ENCODE peak calls at places on chromosomes 5 and 9, in nine cellular contexts. One of them, this sample, is unnamed.

GRCh38 chr5:13976867-13977479 is 32.5 kb upstream of the DNAH5 start:
- DNase-seq in breast epithelium: no peak
- DNase-seq in psoas muscle: no peak
- DNase-seq in CD8-positive, alpha-beta memory T cell: no peak
- DNase-seq in stomach: no peak
- DNase-seq in cardiac muscle cell: peak; percentile 74
- DNase-seq in heart left ventricle: no peak
- DNase-seq in upper lobe of left lung: no peak
- DNase-seq in astrocyte of the spinal cord: peak; percentile 53
- DNase-seq in this sample: no peak

GRCh38 chr9:35295369-35296036 is 133.7 kb downstream of the UNC13B start:
- DNase-seq in breast epithelium: no peak
- DNase-seq in psoas muscle: no peak
- DNase-seq in CD8-positive, alpha-beta memory T cell: no peak
- DNase-seq in stomach: no peak
- DNase-seq in cardiac muscle cell: no peak
- DNase-seq in heart left ventricle: no peak
- DNase-seq in upper lobe of left lung: no peak
- DNase-seq in astrocyte of the spinal cord: no peak
- DNase-seq in this sample: no peak

GRCh38 chr5:174581483-174581882 is 142.9 kb upstream of the MSX2 start:
- DNase-seq in breast epithelium: no peak
- DNase-seq in psoas muscle: peak; percentile 18
- DNase-seq in CD8-positive, alpha-beta memory T cell: no peak
- DNase-seq in stomach: peak; percentile 33
- DNase-seq in cardiac muscle cell: peak; percentile 81
- DNase-seq in heart left ventricle: no peak
- DNase-seq in upper lobe of left lung: no peak
- DNase-seq in astrocyte of the spinal cord: no peak
- DNase-seq in this sample: no peak

GRCh38 chr9:114507726-114508125 is 2.5 kb upstream of the WHRN start:
- DNase-seq in breast epithelium: no peak
- DNase-seq in psoas muscle: no peak
- DNase-seq in CD8-positive, alpha-beta memory T cell: no peak
- DNase-seq in stomach: no peak
- DNase-seq in cardiac muscle cell: peak; percentile 9
- DNase-seq in heart left ventricle: no peak
- DNase-seq in upper lobe of left lung: peak; percentile 28
- DNase-seq in astrocyte of the spinal cord: no peak
- DNase-seq in this sample: no peak

GRCh38 chr9:71058660-71059059 is 62.8 kb downstream of the TRPM3 start:
- DNase-seq in breast epithelium: no peak
- DNase-seq in psoas muscle: no peak
- DNase-seq in CD8-positive, alpha-beta memory T cell: no peak
- DNase-seq in stomach: no peak
- DNase-seq in cardiac muscle cell: no peak
- DNase-seq in heart left ventricle: no peak
- DNase-seq in upper lobe of left lung: no peak
- DNase-seq in astrocyte of the spinal cord: no peak
- DNase-seq in this sample: no peak

GRCh38 chr9:128702949-128703615 is 779 bp downstream of the PKN3 start:
- DNase-seq in breast epithelium: no peak
- DNase-seq in psoas muscle: peak; percentile 48
- DNase-seq in CD8-positive, alpha-beta memory T cell: peak; percentile 56
- DNase-seq in stomach: no peak
- DNase-seq in cardiac muscle cell: peak; percentile 36
- DNase-seq in heart left ventricle: peak; percentile 76
- DNase-seq in upper lobe of left lung: no peak
- DNase-seq in astrocyte of the spinal cord: peak; percentile 38
- DNase-seq in this sample: no peak

GRCh38 chr9:99590879-99591278 is 230.8 kb upstream of the NR4A3 start:
- DNase-seq in breast epithelium: no peak
- DNase-seq in psoas muscle: no peak
- DNase-seq in CD8-positive, alpha-beta memory T cell: no peak
- DNase-seq in stomach: no peak
- DNase-seq in cardiac muscle cell: no peak
- DNase-seq in heart left ventricle: no peak
- DNase-seq in upper lobe of left lung: no peak
- DNase-seq in astrocyte of the spinal cord: no peak
- DNase-seq in this sample: no peak

GRCh38 chr9:81372628-81373191 is 316.6 kb downstream of the TLE1 start:
- DNase-seq in breast epithelium: no peak
- DNase-seq in psoas muscle: peak; percentile 40
- DNase-seq in CD8-positive, alpha-beta memory T cell: no peak
- DNase-seq in stomach: peak; percentile 40
- DNase-seq in cardiac muscle cell: no peak
- DNase-seq in heart left ventricle: peak; percentile 38
- DNase-seq in upper lobe of left lung: no peak
- DNase-seq in astrocyte of the spinal cord: no peak
- DNase-seq in this sample: no peak

GRCh38 chr5:6491548-6492290 is 43.1 kb downstream of the UBE2QL1 start:
- DNase-seq in breast epithelium: no peak
- DNase-seq in psoas muscle: no peak
- DNase-seq in CD8-positive, alpha-beta memory T cell: no peak
- DNase-seq in stomach: no peak
- DNase-seq in cardiac muscle cell: no peak
- DNase-seq in heart left ventricle: no peak
- DNase-seq in upper lobe of left lung: no peak
- DNase-seq in astrocyte of the spinal cord: no peak
- DNase-seq in this sample: no peak

GRCh38 chr5:37121027-37121426 is 128.1 kb downstream of the CPLANE1 start:
- DNase-seq in breast epithelium: no peak
- DNase-seq in psoas muscle: no peak
- DNase-seq in CD8-positive, alpha-beta memory T cell: no peak
- DNase-seq in stomach: no peak
- DNase-seq in cardiac muscle cell: no peak
- DNase-seq in heart left ventricle: no peak
- DNase-seq in upper lobe of left lung: no peak
- DNase-seq in astrocyte of the spinal cord: no peak
- DNase-seq in this sample: no peak

GRCh38 chr5:54455413-54456157 is at the start of gene HSPB3:
- DNase-seq in breast epithelium: no peak
- DNase-seq in psoas muscle: peak; percentile 33
- DNase-seq in CD8-positive, alpha-beta memory T cell: no peak
- DNase-seq in stomach: no peak
- DNase-seq in cardiac muscle cell: peak; percentile 70
- DNase-seq in heart left ventricle: peak; percentile 82
- DNase-seq in upper lobe of left lung: no peak
- DNase-seq in astrocyte of the spinal cord: peak; percentile 23
- DNase-seq in this sample: no peak

GRCh38 chr5:68220914-68221313 is 5.4 kb downstream of the PIK3R1 start:
- DNase-seq in breast epithelium: no peak
- DNase-seq in psoas muscle: no peak
- DNase-seq in CD8-positive, alpha-beta memory T cell: no peak
- DNase-seq in stomach: no peak
- DNase-seq in cardiac muscle cell: no peak
- DNase-seq in heart left ventricle: no peak
- DNase-seq in upper lobe of left lung: no peak
- DNase-seq in astrocyte of the spinal cord: no peak
- DNase-seq in this sample: no peak

GRCh38 chr5:98635631-98636030 is 137.8 kb upstream of the RGMB start:
- DNase-seq in breast epithelium: no peak
- DNase-seq in psoas muscle: no peak
- DNase-seq in CD8-positive, alpha-beta memory T cell: no peak
- DNase-seq in stomach: no peak
- DNase-seq in cardiac muscle cell: no peak
- DNase-seq in heart left ventricle: no peak
- DNase-seq in upper lobe of left lung: no peak
- DNase-seq in astrocyte of the spinal cord: peak; percentile 47
- DNase-seq in this sample: no peak

GRCh38 chr5:31671339-31671741 is 32.4 kb downstream of the PDZD2 start:
- DNase-seq in breast epithelium: no peak
- DNase-seq in psoas muscle: peak; percentile 36
- DNase-seq in CD8-positive, alpha-beta memory T cell: no peak
- DNase-seq in stomach: no peak
- DNase-seq in cardiac muscle cell: no peak
- DNase-seq in heart left ventricle: peak; percentile 73
- DNase-seq in upper lobe of left lung: no peak
- DNase-seq in astrocyte of the spinal cord: peak; percentile 55
- DNase-seq in this sample: no peak

GRCh38 chr5:55438931-55439477 is 95.8 kb downstream of the PLPP1 start:
- DNase-seq in breast epithelium: no peak
- DNase-seq in psoas muscle: no peak
- DNase-seq in CD8-positive, alpha-beta memory T cell: no peak
- DNase-seq in stomach: no peak
- DNase-seq in cardiac muscle cell: peak; percentile 60
- DNase-seq in heart left ventricle: no peak
- DNase-seq in upper lobe of left lung: peak; percentile 29
- DNase-seq in astrocyte of the spinal cord: peak; percentile 88
- DNase-seq in this sample: no peak

DNA sequence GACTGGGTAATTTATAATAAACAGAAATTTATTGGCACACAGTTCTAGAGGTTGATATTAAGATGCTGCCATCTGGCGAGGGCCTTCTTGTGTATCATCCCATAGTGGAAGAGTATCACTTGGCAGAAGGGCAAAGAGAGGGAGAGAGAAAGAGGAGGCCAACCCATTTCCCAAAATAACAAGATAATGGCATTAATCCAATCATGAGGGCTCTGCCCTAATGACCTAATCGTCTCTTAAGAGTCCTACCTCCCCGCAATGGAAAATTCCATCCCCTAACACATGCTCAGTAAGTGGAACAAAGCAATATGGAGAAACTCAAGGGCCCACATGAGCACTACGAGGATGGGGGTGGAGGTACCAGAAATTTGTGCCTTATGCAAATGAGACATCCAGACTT is 17.6 kb upstream of the VDAC1 start:
- DNase-seq in breast epithelium: no peak
- DNase-seq in psoas muscle: no peak
- DNase-seq in CD8-positive, alpha-beta memory T cell: no peak
- DNase-seq in stomach: no peak
- DNase-seq in cardiac muscle cell: no peak
- DNase-seq in heart left ventricle: no peak
- DNase-seq in upper lobe of left lung: no peak
- DNase-seq in astrocyte of the spinal cord: no peak
- DNase-seq in this sample: no peak
- H3K4me3 ChIP-seq in breast epithelium: no peak overlapping the region
- H3K4me3 ChIP-seq in psoas muscle: no peak overlapping the region
- H3K4me3 ChIP-seq in CD8-positive, alpha-beta memory T cell: no peak overlapping the region
- H3K4me3 ChIP-seq in stomach: no peak overlapping the region
- H3K4me3 ChIP-seq in cardiac muscle cell: no peak overlapping the region
- H3K4me3 ChIP-seq in heart left ventricle: no peak overlapping the region
- H3K4me3 ChIP-seq in upper lobe of left lung: no peak overlapping the region
- H3K4me3 ChIP-seq in astrocyte of the spinal cord: no peak overlapping the region
- H3K4me3 ChIP-seq in this sample: no peak overlapping the region

DNA sequence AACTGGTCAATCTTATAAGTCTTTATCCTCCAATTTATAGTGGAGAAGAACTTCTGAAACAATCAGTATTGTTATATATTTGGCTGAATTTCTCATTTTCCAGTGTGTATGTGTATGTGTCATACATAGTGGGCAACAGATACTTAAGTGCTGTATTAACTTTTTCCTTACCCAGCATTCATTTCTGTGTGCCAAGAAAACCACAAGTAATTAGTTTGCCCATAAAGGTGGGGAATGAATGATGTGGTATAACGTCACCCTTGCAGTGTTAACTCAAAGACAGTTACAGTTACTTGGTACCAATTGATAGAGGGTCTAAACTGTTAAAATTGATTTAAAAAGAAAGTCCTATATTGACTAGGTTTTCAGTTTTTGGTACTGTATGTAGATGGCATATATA is 2.0 kb downstream of the OGN start:
- DNase-seq in breast epithelium: no peak
- DNase-seq in psoas muscle: no peak
- DNase-seq in CD8-positive, alpha-beta memory T cell: no peak
- DNase-seq in stomach: no peak
- DNase-seq in cardiac muscle cell: no peak
- DNase-seq in heart left ventricle: no peak
- DNase-seq in upper lobe of left lung: no peak
- DNase-seq in astrocyte of the spinal cord: no peak
- DNase-seq in this sample: no peak
- H3K4me3 ChIP-seq in breast epithelium: peak overlapping the region; percentile 14
- H3K4me3 ChIP-seq in psoas muscle: peak overlapping the region; percentile 41
- H3K4me3 ChIP-seq in CD8-positive, alpha-beta memory T cell: no peak overlapping the region
- H3K4me3 ChIP-seq in stomach: no peak overlapping the region
- H3K4me3 ChIP-seq in cardiac muscle cell: no peak overlapping the region
- H3K4me3 ChIP-seq in heart left ventricle: peak overlapping the region; percentile 51
- H3K4me3 ChIP-seq in upper lobe of left lung: no peak overlapping the region
- H3K4me3 ChIP-seq in astrocyte of the spinal cord: no peak overlapping the region
- H3K4me3 ChIP-seq in this sample: no peak overlapping the region

GRCh38 chr5:140344683-140345423 is 1.6 kb downstream of the HBEGF start:
- DNase-seq in breast epithelium: no peak
- DNase-seq in psoas muscle: peak; percentile 46
- DNase-seq in CD8-positive, alpha-beta memory T cell: no peak
- DNase-seq in stomach: peak; percentile 53
- DNase-seq in cardiac muscle cell: no peak
- DNase-seq in heart left ventricle: no peak
- DNase-seq in upper lobe of left lung: no peak
- DNase-seq in astrocyte of the spinal cord: peak; percentile 42
- DNase-seq in this sample: no peak
- H3K4me3 ChIP-seq in breast epithelium: peak overlapping the region; percentile 73
- H3K4me3 ChIP-seq in psoas muscle: peak overlapping the region; percentile 73
- H3K4me3 ChIP-seq in CD8-positive, alpha-beta memory T cell: no peak overlapping the region
- H3K4me3 ChIP-seq in stomach: peak overlapping the region; percentile 91
- H3K4me3 ChIP-seq in cardiac muscle cell: peak overlapping the region; percentile 48
- H3K4me3 ChIP-seq in heart left ventricle: peak overlapping the region; percentile 87
- H3K4me3 ChIP-seq in upper lobe of left lung: peak overlapping the region; percentile 92
- H3K4me3 ChIP-seq in astrocyte of the spinal cord: peak overlapping the region; percentile 66
- H3K4me3 ChIP-seq in this sample: peak overlapping the region; percentile 84

DNA sequence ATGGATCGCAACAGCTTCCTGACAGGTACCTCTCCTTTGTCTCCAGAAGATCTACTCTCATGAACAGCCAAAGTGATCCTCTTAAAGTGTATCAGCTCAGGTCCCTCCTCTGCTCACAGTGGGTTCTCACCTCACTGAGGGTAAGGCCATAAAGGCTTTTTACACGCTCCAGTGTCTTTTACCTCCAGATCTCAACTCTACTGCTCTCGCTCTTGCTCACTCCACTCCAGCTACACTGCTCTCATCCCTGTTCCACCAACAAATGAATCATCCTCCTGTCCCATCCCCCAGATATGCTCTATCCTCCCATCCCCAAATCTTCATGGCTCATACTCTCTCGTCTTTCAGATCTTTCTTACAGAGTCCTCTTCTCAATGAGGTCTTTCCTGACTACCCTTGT is 248.6 kb upstream of the EFNA5 start:
- DNase-seq in breast epithelium: no peak
- DNase-seq in psoas muscle: no peak
- DNase-seq in CD8-positive, alpha-beta memory T cell: no peak
- DNase-seq in stomach: no peak
- DNase-seq in cardiac muscle cell: no peak
- DNase-seq in heart left ventricle: no peak
- DNase-seq in upper lobe of left lung: no peak
- DNase-seq in astrocyte of the spinal cord: no peak
- DNase-seq in this sample: no peak
- H3K4me3 ChIP-seq in breast epithelium: no peak overlapping the region
- H3K4me3 ChIP-seq in psoas muscle: no peak overlapping the region
- H3K4me3 ChIP-seq in CD8-positive, alpha-beta memory T cell: no peak overlapping the region
- H3K4me3 ChIP-seq in stomach: no peak overlapping the region
- H3K4me3 ChIP-seq in cardiac muscle cell: no peak overlapping the region
- H3K4me3 ChIP-seq in heart left ventricle: no peak overlapping the region
- H3K4me3 ChIP-seq in upper lobe of left lung: no peak overlapping the region
- H3K4me3 ChIP-seq in astrocyte of the spinal cord: no peak overlapping the region
- H3K4me3 ChIP-seq in this sample: no peak overlapping the region

This sample was measured in tibial nerve.